ENCODE peak calls at places on chromosomes 13 and 19, in nine cellular contexts. L is nephron progenitor cell, G is prostate gland, D is heart right ventricle, C is uterus, W is Calu3, T is astrocyte, M is cardiac muscle cell, A is ovary. P is an unnamed sample.

GRCh38 chr13:99433543-99434075 is 67.7 kb upstream of the TM9SF2 start:
- DNase-seq in A (no peak), G (no peak), W (no peak), M (no peak), C (no peak), D (no peak), T (no peak), L (no peak), P (no peak)

GRCh38 chr19:31338069-31338767 is 11.0 kb downstream of the TSHZ3 start:
- DNase-seq in W (no peak), L (peak; percentile 72), D (peak; percentile 68), M (peak; percentile 94), G (peak; percentile 25), T (peak; percentile 42), A (peak; percentile 85), C (peak; percentile 79), P (no peak)

GRCh38 chr13:79385694-79386093 is 20.4 kb downstream of the RBM26 start:
- DNase-seq in T (no peak), W (no peak), M (no peak), D (no peak), C (no peak), A (no peak), L (no peak), G (no peak), P (no peak)

GRCh38 chr13:40664100-40665060 is 2.1 kb downstream of the FOXO1 start:
- DNase-seq in A (peak; percentile 64), W (peak; percentile 70), L (peak; percentile 71), C (peak; percentile 68), T (peak; percentile 13), G (peak; percentile 63), M (peak; percentile 55), D (peak; percentile 83), P (no peak)

GRCh38 chr19:41957838-41958366 is 1.2 kb downstream of the RABAC1 start:
- DNase-seq in L (peak; percentile 75), G (peak; percentile 77), T (peak; percentile 67), W (peak; percentile 89), D (peak; percentile 63), C (peak; percentile 59), M (peak; percentile 86), A (peak; percentile 61), P (no peak)

GRCh38 chr13:73274147-73274546 is 215.3 kb downstream of the KLF5 start:
- DNase-seq in W (no peak), L (no peak), M (no peak), T (peak; percentile 71), C (no peak), G (no peak), D (no peak), A (no peak), P (no peak)

GRCh38 chr19:389246-389934 is 19.6 kb downstream of the C2CD4C start:
- DNase-seq in T (no peak), L (no peak), A (no peak), G (no peak), M (no peak), W (no peak), C (no peak), D (no peak), P (no peak)

GRCh38 chr19:6108721-6109633 is 1.3 kb downstream of the RFX2 start:
- DNase-seq in G (peak; percentile 36), L (peak; percentile 41), C (peak; percentile 82), M (peak; percentile 78), W (peak; percentile 24), T (peak; percentile 62), D (peak; percentile 85), A (peak; percentile 79), P (no peak)

GRCh38 chr13:97719759-97720158 is 233.7 kb upstream of the IPO5 start:
- DNase-seq in A (no peak), G (no peak), T (no peak), M (no peak), C (no peak), L (no peak), W (no peak), D (no peak), P (no peak)

GRCh38 chr19:54029930-54030490 is 33.7 kb downstream of the VSTM1 start:
- DNase-seq in L (peak; percentile 76), C (peak; percentile 20), G (peak; percentile 34), T (no peak), W (peak; percentile 83), A (peak; percentile 20), D (peak; percentile 34), M (peak; percentile 79), P (no peak)

GRCh38 chr13:59409211-59409610 is 754.5 kb downstream of the DIAPH3 start:
- DNase-seq in C (no peak), L (no peak), D (peak; percentile 75), W (no peak), A (peak; percentile 14), T (peak; percentile 62), M (peak; percentile 80), G (no peak), P (no peak)

GRCh38 chr19:12773571-12773970 is 1.8 kb downstream of the HOOK2 start:
- DNase-seq in C (no peak), T (no peak), D (peak; percentile 51), M (no peak), G (no peak), W (no peak), L (no peak), A (no peak), P (no peak)

GRCh38 chr13:52399708-52400107 is 6.3 kb downstream of the THSD1 start:
- DNase-seq in C (no peak), W (no peak), T (no peak), D (no peak), G (no peak), M (peak; percentile 45), L (no peak), A (no peak), P (no peak)

GRCh38 chr13:37485766-37486165 is 112.8 kb downstream of the POSTN start:
- DNase-seq in L (no peak), M (peak; percentile 41), G (no peak), T (peak; percentile 93), A (no peak), W (no peak), C (no peak), D (no peak), P (no peak)

GRCh38 chr13:76293346-76293745 is 592.9 kb downstream of the KCTD12 start:
- DNase-seq in D (no peak), M (peak; percentile 81), G (no peak), T (peak; percentile 64), W (no peak), A (no peak), L (no peak), C (no peak), P (no peak)

GRCh38 chr13:44915962-44916361 is 73.3 kb downstream of the NUFIP1 start:
- DNase-seq in L (no peak), M (no peak), T (no peak), W (no peak), D (no peak), A (no peak), G (no peak), C (no peak), P (no peak)

GRCh38 chr13:86741762-86742285 is 929.3 kb upstream of the SLITRK5 start:
- DNase-seq in A (no peak), C (no peak), W (no peak), T (no peak), L (no peak), G (no peak), M (no peak), D (no peak), P (no peak)
- TF ChIP-seq CTCF in A (no peak), C (no peak), W (no peak), T (no peak), L (no peak), G (no peak), M (no peak), D (no peak), P (peak; percentile 20)

DNA sequence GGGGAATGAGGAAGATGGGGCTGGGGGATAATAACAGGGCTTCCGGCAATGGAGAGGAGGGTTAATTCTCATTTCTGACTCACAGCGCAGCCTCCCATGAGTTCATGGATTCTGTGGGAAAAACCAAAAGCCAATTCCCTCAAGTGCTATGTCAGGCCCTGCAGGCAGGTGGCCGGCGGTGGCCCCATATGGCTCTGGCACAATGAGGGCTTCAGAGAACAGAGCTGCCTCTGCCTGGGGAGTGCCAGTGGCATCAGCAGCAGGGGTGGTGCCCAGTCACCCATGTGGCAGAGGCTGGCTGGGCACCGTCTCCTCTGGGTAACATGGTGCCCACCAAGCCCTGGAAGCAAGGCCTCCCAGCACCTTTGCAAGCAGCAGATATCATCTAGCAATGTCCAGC is 69.1 kb downstream of the ALOX5AP start:
- DNase-seq in W (no peak), C (no peak), G (no peak), T (no peak), D (no peak), M (no peak), A (no peak), L (no peak), P (no peak)
- TF ChIP-seq CTCF in W (no peak), C (no peak), G (no peak), T (no peak), D (no peak), M (peak; percentile 11), A (no peak), L (no peak), P (no peak)

GRCh38 chr13:22726721-22727120 is 454.1 kb upstream of the SGCG start:
- DNase-seq in L (no peak), G (no peak), D (no peak), C (no peak), M (no peak), T (no peak), A (no peak), W (no peak), P (no peak)
- TF ChIP-seq CTCF in L (no peak), G (no peak), D (no peak), C (no peak), M (no peak), T (no peak), A (no peak), W (no peak), P (no peak)

GRCh38 chr13:100892981-100893380 is 218.4 kb upstream of the TMTC4 start:
- DNase-seq in C (no peak), M (no peak), L (no peak), A (no peak), T (no peak), W (no peak), G (no peak), D (no peak), P (no peak)

GRCh38 chr13:100898431-100898830 is 223.8 kb upstream of the TMTC4 start:
- DNase-seq in L (no peak), G (no peak), A (no peak), D (no peak), T (no peak), W (no peak), M (no peak), C (no peak), P (no peak)

GRCh38 chr13:100890645-100891044 is 216.1 kb upstream of the TMTC4 start:
- DNase-seq in A (no peak), M (no peak), L (no peak), G (no peak), T (no peak), D (no peak), W (no peak), C (no peak), P (no peak)

GRCh38 chr13:100899720-100900316 is 225.2 kb upstream of the TMTC4 start:
- DNase-seq in M (no peak), W (no peak), G (no peak), C (no peak), D (no peak), T (no peak), L (no peak), A (no peak), P (no peak)

DNA sequence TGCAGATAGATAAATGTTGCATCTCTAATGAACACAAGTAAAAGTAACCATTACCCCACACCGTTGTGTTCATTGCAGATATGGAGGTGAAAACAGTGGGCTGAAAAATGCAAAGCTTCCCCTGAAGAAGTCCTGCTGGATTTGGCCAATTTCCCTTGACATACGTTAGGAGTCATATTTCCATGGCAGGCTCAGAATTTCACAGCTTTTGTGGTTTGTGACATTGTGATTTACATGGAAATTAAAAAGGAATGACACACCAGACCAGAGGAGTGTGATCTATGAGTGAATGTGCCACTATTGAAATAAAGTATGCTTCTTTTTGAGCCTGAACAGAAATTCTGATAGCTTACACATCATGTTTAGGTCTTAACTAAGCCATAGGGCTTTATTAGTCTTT is 221.1 kb upstream of the TMTC4 start:
- DNase-seq in L (no peak), G (no peak), C (no peak), W (no peak), M (no peak), A (no peak), D (no peak), T (peak; percentile 47), P (no peak)
- TF ChIP-seq CTCF in L (no peak), G (no peak), C (no peak), W (no peak), M (no peak), A (no peak), D (no peak), T (no peak), P (no peak)